ENCODE peak calls at places on chromosome 20, in nine cellular contexts. F is HepG2, Z is gastrocnemius medialis, V is osteoblast, I is upper lobe of right lung, R is heart left ventricle, Y is pancreas, J is K562, W is fibroblast of lung. Q is an unnamed sample. For H3K36me3, the result is how much of the 10 kb centered on the place peaks cover.

GRCh38 chr20:56628873-56629463 is at the start of gene TFAP2C:
- DNase-seq in V (peak), I (peak), R (peak), F (no peak), Z (no peak), W (peak), J (peak), Y (peak), Q (peak)

GRCh38 chr20:38131588-38132121 is 33.4 kb downstream of the TGM2 start:
- DNase-seq in I (peak), W (no peak), Z (no peak), J (no peak), R (no peak), V (no peak), Y (peak), F (no peak), Q (peak)

GRCh38 chr20:33947709-33948295 is 45.9 kb upstream of the RALY start:
- DNase-seq in Y (no peak), V (no peak), Z (no peak), I (no peak), J (peak), W (peak), R (no peak), F (peak), Q (peak)

GRCh38 chr20:9062066-9062465 is 6.8 kb upstream of the PLCB4 start:
- DNase-seq in I (no peak), Z (no peak), Y (no peak), W (no peak), F (no peak), V (no peak), J (no peak), R (no peak), Q (no peak)

GRCh38 chr20:59317332-59317731 is 16.9 kb downstream of the EDN3 start:
- DNase-seq in Z (no peak), W (no peak), R (no peak), J (no peak), V (no peak), Y (no peak), F (no peak), I (no peak), Q (no peak)

GRCh38 chr20:20782747-20783146 is 70.3 kb upstream of the RALGAPA2 start:
- DNase-seq in J (no peak), I (no peak), Z (no peak), R (no peak), Y (no peak), V (no peak), W (no peak), F (no peak), Q (no peak)

GRCh38 chr20:37552415-37552814 is 24.7 kb upstream of the BLCAP start:
- DNase-seq in F (no peak), W (peak), V (no peak), R (no peak), Z (no peak), I (no peak), J (no peak), Y (no peak), Q (no peak)

GRCh38 chr20:2652724-2653510 is 485 bp downstream of the NOP56 start:
- DNase-seq in R (no peak), W (no peak), J (peak), I (no peak), V (peak), Y (no peak), Z (peak), F (peak), Q (no peak)

GRCh38 chr20:48194026-48194425 is 408.7 kb upstream of the SULF2 start:
- DNase-seq in W (no peak), J (no peak), Y (no peak), R (no peak), I (no peak), Z (no peak), F (no peak), V (no peak), Q (no peak)

GRCh38 chr20:42483694-42484303 is 705.9 kb downstream of the PTPRT start:
- DNase-seq in Z (no peak), F (peak), I (no peak), W (no peak), R (peak), Y (peak), V (no peak), J (peak), Q (peak)

GRCh38 chr20:44271915-44272663 is 25.0 kb downstream of the GDAP1L1 start:
- DNase-seq in I (no peak), J (peak), R (no peak), W (no peak), Z (no peak), F (no peak), Y (no peak), V (no peak), Q (no peak)

GRCh38 chr20:25220021-25220730 is 24.7 kb downstream of the ENTPD6 start:
- DNase-seq in Y (no peak), R (no peak), W (no peak), V (no peak), Z (no peak), J (peak), F (no peak), I (no peak), Q (no peak)

GRCh38 chr20:33477386-33478234 is 12.3 kb upstream of the CBFA2T2 start:
- DNase-seq in V (peak), R (no peak), F (no peak), W (no peak), I (no peak), Z (no peak), Y (no peak), J (no peak), Q (peak)

GRCh38 chr20:47181056-47181862 is 175.2 kb downstream of the ZMYND8 start:
- DNase-seq in R (no peak), J (peak), F (peak), W (peak), Y (no peak), I (no peak), Z (no peak), V (peak), Q (peak)

GRCh38 chr20:48841861-48842529 is 14.2 kb upstream of the PREX1 start:
- DNase-seq in R (no peak), Y (no peak), Z (no peak), I (no peak), V (peak), J (peak), F (no peak), W (peak), Q (no peak)

GRCh38 chr20:4813839-4814695 is 92.4 kb downstream of the PRND start:
- DNase-seq in W (no peak), R (no peak), J (no peak), Z (no peak), F (no peak), V (no peak), Y (peak), I (no peak), Q (no peak)

GRCh38 chr20:25308083-25308491 is 60.2 kb downstream of the PYGB start:
- DNase-seq in I (peak), F (no peak), R (no peak), J (no peak), Z (no peak), V (no peak), Y (peak), W (no peak), Q (no peak)

GRCh38 chr20:37567331-37567665 is 39.6 kb upstream of the BLCAP start:
- DNase-seq in V (no peak), F (no peak), W (no peak), Z (no peak), I (no peak), R (no peak), Y (peak), J (no peak), Q (no peak)

GRCh38 chr20:46962452-46963195 is 68.0 kb downstream of the EYA2 start:
- DNase-seq in V (no peak), R (no peak), Y (no peak), J (no peak), I (no peak), W (no peak), Z (no peak), F (no peak), Q (no peak)

GRCh38 chr20:25035924-25036323 is 22.0 kb downstream of the ACSS1 start:
- DNase-seq in R (peak), Y (no peak), Z (no peak), V (no peak), I (no peak), J (no peak), F (no peak), W (no peak), Q (no peak)

GRCh38 chr20:1637226-1637625 is 17.4 kb upstream of the SIRPB1 start:
- DNase-seq in V (no peak), Y (no peak), J (no peak), Z (no peak), R (no peak), W (no peak), I (no peak), F (no peak), Q (no peak)

GRCh38 chr20:10115021-10115420 is 80.2 kb downstream of the ANKEF1 start:
- DNase-seq in R (no peak), F (no peak), W (peak), Y (no peak), Z (no peak), J (no peak), I (no peak), V (peak), Q (no peak)

GRCh38 chr20:63163596-63164560 is 52.1 kb downstream of the YTHDF1 start:
- DNase-seq in W (no peak), J (no peak), R (peak), I (no peak), Y (no peak), Z (no peak), V (peak), F (no peak), Q (no peak)

GRCh38 chr20:63092660-63093215 is 86.0 kb upstream of the BHLHE23 start:
- DNase-seq in F (no peak), V (peak), R (peak), J (no peak), Z (no peak), I (no peak), Y (peak), W (no peak), Q (peak)

GRCh38 chr20:13119583-13119982 is 101.5 kb upstream of the ISM1 start:
- DNase-seq in I (no peak), Y (no peak), R (no peak), V (no peak), F (peak), W (peak), Z (peak), J (peak), Q (peak)

GRCh38 chr20:7694940-7695567 is 245.2 kb downstream of the HAO1 start:
- DNase-seq in I (no peak), R (no peak), W (peak), Z (no peak), F (no peak), V (no peak), Y (no peak), J (no peak), Q (no peak)

GRCh38 chr20:10637062-10637559 is 36.7 kb downstream of the JAG1 start:
- DNase-seq in W (peak), F (no peak), R (peak), V (peak), Z (no peak), Y (no peak), J (no peak), I (no peak), Q (no peak)

GRCh38 chr20:51529758-51530157 is 12.8 kb downstream of the NFATC2 start:
- DNase-seq in W (no peak), R (no peak), Y (no peak), V (no peak), Z (no peak), F (no peak), J (no peak), I (no peak), Q (peak)

GRCh38 chr20:32779500-32780215 is 17.5 kb downstream of the DNMT3B start:
- DNase-seq in Y (no peak), W (no peak), F (no peak), V (no peak), J (peak), R (no peak), Z (no peak), I (no peak), Q (no peak)

GRCh38 chr20:55937283-55937682 is 68.0 kb downstream of the CBLN4 start:
- DNase-seq in Y (no peak), F (no peak), R (no peak), I (no peak), V (no peak), Z (no peak), J (no peak), W (no peak), Q (no peak)

GRCh38 chr20:47350181-47350550 is 6.3 kb downstream of the ZMYND8 start:
- DNase-seq in J (no peak), F (no peak), R (no peak), I (no peak), Z (no peak), W (no peak), Y (no peak), V (no peak), Q (no peak)

GRCh38 chr20:18527836-18528235 is 20.1 kb downstream of the SEC23B start:
- DNase-seq in F (no peak), I (no peak), Y (no peak), W (peak), R (no peak), Z (no peak), V (peak), J (no peak), Q (no peak)

GRCh38 chr20:18533978-18534644 is 26.4 kb downstream of the SEC23B start:
- DNase-seq in Y (no peak), I (no peak), R (no peak), W (no peak), J (no peak), Z (no peak), V (no peak), F (peak), Q (no peak)

GRCh38 chr20:18533491-18533890 is 25.8 kb downstream of the SEC23B start:
- DNase-seq in V (no peak), F (no peak), J (no peak), R (no peak), I (no peak), W (peak), Y (no peak), Z (no peak), Q (no peak)

GRCh38 chr20:18537651-18538050 is 29.6 kb upstream of the SMIM26 start:
- DNase-seq in F (no peak), Z (no peak), Y (no peak), J (no peak), I (no peak), W (peak), R (no peak), V (no peak), Q (no peak)

GRCh38 chr20:18532626-18533025 is 24.9 kb downstream of the SEC23B start:
- DNase-seq in V (no peak), J (no peak), Y (no peak), Z (no peak), I (no peak), W (no peak), F (no peak), R (no peak), Q (no peak)
- H3K36me3 ChIP-seq in V (half or more), J (half or more), Y (half or more), Z (half or more), I (half or more), W (under half), F (half or more), R (half or more), Q (under half)

GRCh38 chr20:35478804-35479472 is 23.5 kb downstream of the CEP250 start:
- DNase-seq in J (no peak), Y (no peak), W (no peak), F (peak), I (no peak), Z (no peak), V (no peak), R (no peak), Q (peak)
- TF ChIP-seq CTCF in J (peak), Y (no peak), W (peak), F (peak), I (no peak), Z (no peak), V (no peak), R (no peak), Q (peak)

GRCh38 chr20:17227199-17227535 is 327 bp downstream of the PCSK2 start:
- DNase-seq in V (peak), Y (peak), J (no peak), Z (no peak), R (peak), W (no peak), I (peak), F (no peak), Q (no peak)
- H3K36me3 ChIP-seq in V (under half), Y (under half), J (under half), Z (under half), R (under half), W (under half), I (under half), F (under half), Q (under half)

DNA sequence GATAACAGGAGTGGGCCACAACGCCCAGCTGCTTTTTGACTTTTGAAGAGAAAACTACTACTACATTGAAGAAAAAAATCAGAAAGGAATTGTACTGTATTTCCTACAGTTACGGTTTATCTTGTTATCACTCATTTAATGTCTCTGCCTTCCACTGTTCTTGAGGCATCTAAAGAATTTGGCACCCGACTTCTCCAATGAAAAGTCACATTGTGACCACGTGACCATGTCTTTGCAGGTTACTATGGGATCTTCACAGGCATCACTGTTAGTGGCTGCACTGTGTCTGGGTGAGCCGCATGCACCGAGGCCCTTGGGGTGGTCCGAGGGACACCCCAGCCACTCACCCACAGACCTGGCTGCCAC is 26.8 kb downstream of the RRBP1 start:
- DNase-seq in Z (no peak), I (peak), F (no peak), R (no peak), J (no peak), V (peak), Y (no peak), W (peak), Q (no peak)
- TF ChIP-seq CTCF in Z (no peak), I (no peak), F (no peak), R (no peak), J (no peak), V (no peak), Y (no peak), W (no peak), Q (no peak)

DNA sequence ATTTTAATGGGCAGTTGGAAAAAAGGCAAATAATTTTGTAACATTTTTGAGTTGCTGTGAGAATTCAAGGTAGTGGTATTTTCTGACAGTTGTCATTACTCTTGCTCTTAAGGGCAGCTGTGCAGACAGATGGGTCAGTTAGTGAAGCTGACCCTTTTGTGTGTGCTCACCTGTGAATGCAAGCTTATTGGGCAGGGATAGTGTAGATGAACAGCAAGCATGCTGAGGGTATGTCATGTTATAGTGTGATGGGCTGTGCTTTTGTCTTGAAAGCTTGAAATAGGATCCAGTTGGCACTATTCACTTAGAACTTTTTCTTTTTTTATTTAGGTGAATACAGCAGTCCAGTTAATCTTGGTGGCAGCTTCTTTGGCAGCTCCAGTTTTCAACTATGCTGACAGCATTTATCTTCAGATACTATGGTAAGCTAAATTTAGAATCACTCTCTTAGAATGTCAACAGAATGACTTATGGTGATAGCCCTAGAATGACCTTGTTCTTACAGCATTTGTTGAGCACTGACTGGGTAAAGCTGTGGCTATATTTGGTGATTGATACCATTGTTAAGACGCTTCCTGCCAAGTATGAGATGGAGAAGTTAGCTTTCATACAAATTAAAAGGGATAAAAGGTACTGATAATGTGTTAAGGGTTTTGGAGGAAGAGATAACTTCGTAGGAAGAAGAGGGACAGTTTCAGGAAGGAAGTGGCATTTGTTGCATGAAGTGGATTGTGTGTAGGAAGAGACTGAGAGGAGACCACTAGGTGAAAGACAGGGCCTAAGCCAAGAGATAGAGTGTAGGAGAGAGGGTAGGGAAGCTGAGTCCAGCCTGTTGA is 19.5 kb downstream of the LRRN4 start:
- DNase-seq in R (no peak), I (no peak), F (no peak), W (peak), J (no peak), V (no peak), Z (no peak), Y (no peak), Q (no peak)
- H3K36me3 ChIP-seq in R (half or more), I (half or more), F (half or more), W (under half), J (half or more), V (under half), Z (under half), Y (under half), Q (under half)

GRCh38 chr20:3658019-3658707 is 5.0 kb downstream of the GFRA4 start:
- DNase-seq in V (no peak), W (no peak), J (no peak), F (no peak), Y (no peak), Z (no peak), R (no peak), I (no peak), Q (no peak)

GRCh38 chr20:3661060-3661820 is 2.0 kb downstream of the GFRA4 start:
- DNase-seq in Z (no peak), I (peak), F (no peak), V (peak), Y (peak), J (no peak), R (no peak), W (no peak), Q (no peak)

GRCh38 chr20:3658708-3659491 is 4.3 kb downstream of the GFRA4 start:
- DNase-seq in J (no peak), F (peak), Y (no peak), I (no peak), V (peak), Z (no peak), W (no peak), R (no peak), Q (no peak)

GRCh38 chr20:3660262-3661059 is 2.7 kb downstream of the GFRA4 start:
- DNase-seq in R (no peak), V (peak), J (no peak), Y (peak), Z (no peak), W (no peak), F (no peak), I (peak), Q (no peak)

GRCh38 chr20:3659492-3660261 is 3.5 kb downstream of the GFRA4 start:
- DNase-seq in Y (peak), Z (no peak), V (peak), I (peak), J (no peak), W (no peak), F (no peak), R (no peak), Q (no peak)
- TF ChIP-seq CTCF in Y (no peak), Z (no peak), V (peak), I (no peak), J (no peak), W (no peak), F (peak), R (no peak), Q (no peak)

GRCh38 chr20:382291-383115 is 1.9 kb downstream of the TRIB3 start:
- DNase-seq in Y (no peak), F (no peak), V (peak), R (no peak), I (no peak), Z (no peak), J (no peak), W (no peak), Q (no peak)
- H3K36me3 ChIP-seq in Y (under half), F (under half), V (under half), R (under half), I (under half), Z (under half), J (under half), W (under half), Q (under half)

GRCh38 chr20:57902478-57902877 is 192.7 kb upstream of the PMEPA1 start:
- DNase-seq in Y (no peak), R (no peak), F (no peak), W (peak), V (peak), J (no peak), I (no peak), Z (no peak), Q (no peak)
- TF ChIP-seq CTCF in Y (no peak), R (no peak), F (no peak), W (no peak), V (peak), J (no peak), I (no peak), Z (no peak), Q (no peak)

GRCh38 chr20:41274152-41274551 is 43.4 kb downstream of the ZHX3 start:
- DNase-seq in J (no peak), W (no peak), V (no peak), F (no peak), I (no peak), Z (no peak), Y (no peak), R (no peak), Q (no peak)
- H3K36me3 ChIP-seq in J (under half), W (under half), V (under half), F (under half), I (under half), Z (under half), Y (under half), R (under half), Q (under half)

GRCh38 chr20:61260905-61261304 is 8.8 kb downstream of the CDH4 start:
- DNase-seq in Z (no peak), F (no peak), W (no peak), V (peak), R (no peak), J (no peak), Y (no peak), I (no peak), Q (no peak)
- TF ChIP-seq CTCF in Z (no peak), F (peak), W (no peak), V (no peak), R (no peak), J (peak), Y (no peak), I (no peak), Q (no peak)

Q was measured in Caco-2.